ENCODE peak calls at places on chromosomes 5 and 9, in six cellular contexts. Z is neural progenitor cell, E is gastrocnemius medialis, L is lower lobe of right lung, R is colonic mucosa, F is endodermal cell. V is an unnamed sample.

GRCh38 chr9:120360046-120360445 is 219.9 kb downstream of the CDK5RAP2 start:
- DNase-seq in Z (no peak), E (no peak), L (no peak), R (no peak), F (no peak), V (no peak)

GRCh38 chr5:82159014-82159413 is 119.1 kb downstream of the RPS23 start:
- DNase-seq in Z (no peak), E (no peak), L (no peak), R (no peak), F (no peak), V (no peak)

GRCh38 chr5:156475182-156475830 is 148.3 kb downstream of the SGCD start:
- DNase-seq in Z (no peak), E (no peak), L (no peak), R (no peak), F (no peak), V (no peak)

GRCh38 chr5:36985387-36985786 is 108.8 kb downstream of the NIPBL start:
- DNase-seq in Z (no peak), E (no peak), L (no peak), R (no peak), F (no peak), V (no peak)

GRCh38 chr5:76084496-76085285 is 1.5 kb downstream of the SV2C start:
- DNase-seq in Z (peak; percentile 76), E (no peak), L (no peak), R (no peak), F (peak; percentile 80), V (no peak)

GRCh38 chr5:14399054-14399657 is 182.4 kb upstream of the OTULINL start:
- DNase-seq in Z (peak; percentile 62), E (no peak), L (no peak), R (peak; percentile 39), F (no peak), V (no peak)

GRCh38 chr5:77418162-77418561 is 74.0 kb downstream of the WDR41 start:
- DNase-seq in Z (no peak), E (no peak), L (no peak), R (no peak), F (no peak), V (peak; percentile 78)

GRCh38 chr5:3400659-3401058 is 195.0 kb upstream of the IRX1 start:
- DNase-seq in Z (no peak), E (no peak), L (no peak), R (no peak), F (no peak), V (no peak)

GRCh38 chr5:42889311-42889933 is 77.7 kb upstream of the SELENOP start:
- DNase-seq in Z (peak; percentile 81), E (peak; percentile 69), L (peak; percentile 63), R (peak; percentile 91), F (peak; percentile 93), V (no peak)

GRCh38 chr9:85224729-85225128 is 517.0 kb downstream of the AGTPBP1 start:
- DNase-seq in Z (no peak), E (no peak), L (no peak), R (no peak), F (no peak), V (no peak)

GRCh38 chr9:131707677-131708612 is 31.9 kb downstream of the RAPGEF1 start:
- DNase-seq in Z (no peak), E (peak; percentile 76), L (peak; percentile 78), R (no peak), F (no peak), V (no peak)

GRCh38 chr9:126957687-126958053 is 43.1 kb downstream of the RALGPS1 start:
- DNase-seq in Z (no peak), E (peak; percentile 34), L (no peak), R (no peak), F (no peak), V (no peak)

GRCh38 chr5:74579215-74579614 is 61.3 kb downstream of the ENC1 start:
- DNase-seq in Z (no peak), E (no peak), L (no peak), R (no peak), F (peak; percentile 19), V (no peak)

GRCh38 chr9:132239518-132239917 is 77.7 kb downstream of the NTNG2 start:
- DNase-seq in Z (no peak), E (no peak), L (peak; percentile 44), R (no peak), F (peak; percentile 34), V (no peak)

GRCh38 chr5:168295574-168296201 is 4.2 kb downstream of the WWC1 start:
- DNase-seq in Z (peak; percentile 89), E (no peak), L (peak; percentile 58), R (no peak), F (peak; percentile 93), V (no peak)

GRCh38 chr5:139634028-139634325 is 14.2 kb upstream of the CXXC5 start:
- DNase-seq in Z (no peak), E (no peak), L (no peak), R (no peak), F (no peak), V (no peak)

GRCh38 chr5:135315394-135315793 is 83.6 kb downstream of the MACROH2A1 start:
- DNase-seq in Z (no peak), E (no peak), L (no peak), R (no peak), F (peak; percentile 22), V (no peak)

GRCh38 chr5:122611401-122611800 is 163.5 kb upstream of the SNX2 start:
- DNase-seq in Z (no peak), E (no peak), L (no peak), R (no peak), F (no peak), V (no peak)

GRCh38 chr5:96146675-96147074 is 185.0 kb upstream of the ELL2 start:
- DNase-seq in Z (no peak), E (no peak), L (no peak), R (no peak), F (no peak), V (peak; percentile 67)
- H3K4me1 ChIP-seq in Z (peaks cover 7% of the 10 kb centered on the region), E (no peaks in the 10 kb centered on the region), L (no peaks in the 10 kb centered on the region), R (peaks cover 13% of the 10 kb centered on the region), F (peaks cover 22% of the 10 kb centered on the region), V (no peaks in the 10 kb centered on the region)

GRCh38 chr9:89482056-89482784 is 15.7 kb downstream of the SEMA4D start:
- DNase-seq in Z (no peak), E (peak; percentile 43), L (no peak), R (no peak), F (no peak), V (no peak)

GRCh38 chr9:89484475-89485404 is 13.2 kb downstream of the SEMA4D start:
- DNase-seq in Z (no peak), E (no peak), L (no peak), R (no peak), F (no peak), V (no peak)

GRCh38 chr9:89482950-89483349 is 15.0 kb downstream of the SEMA4D start:
- DNase-seq in Z (no peak), E (peak; percentile 91), L (no peak), R (no peak), F (no peak), V (no peak)

GRCh38 chr9:89481161-89481915 is 16.6 kb downstream of the SEMA4D start:
- DNase-seq in Z (no peak), E (no peak), L (no peak), R (no peak), F (no peak), V (no peak)

GRCh38 chr9:89483592-89484474 is 14.1 kb downstream of the SEMA4D start:
- DNase-seq in Z (no peak), E (peak; percentile 43), L (peak; percentile 60), R (no peak), F (no peak), V (no peak)
- H3K4me1 ChIP-seq in Z (peaks cover 18% of the 10 kb centered on the region), E (peaks cover 71% of the 10 kb centered on the region), L (no peaks in the 10 kb centered on the region), R (no peaks in the 10 kb centered on the region), F (no peaks in the 10 kb centered on the region), V (no peaks in the 10 kb centered on the region)

DNA sequence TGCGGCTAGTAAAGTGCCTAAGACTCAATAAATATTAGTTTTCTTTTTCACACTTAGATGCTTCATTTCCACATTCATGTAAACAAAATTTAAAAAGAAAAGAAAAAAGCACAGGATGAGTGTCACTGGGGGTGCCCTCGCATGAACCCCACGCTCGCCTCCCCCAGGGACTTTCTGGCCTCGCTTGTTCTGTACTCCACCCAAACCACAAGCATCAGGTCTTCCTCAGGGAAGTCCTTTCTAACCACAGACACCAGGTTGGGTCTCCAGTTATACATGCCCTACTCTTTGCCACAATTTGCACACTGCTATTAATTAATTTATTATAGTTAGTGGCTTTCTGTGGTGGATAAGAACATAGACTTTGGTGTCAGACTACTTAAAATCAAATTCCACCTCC is 92.4 kb downstream of the RORB start:
- DNase-seq in Z (no peak), E (no peak), L (no peak), R (no peak), F (no peak), V (no peak)
- H3K4me1 ChIP-seq in Z (no peaks in the 10 kb centered on the region), E (no peaks in the 10 kb centered on the region), L (no peaks in the 10 kb centered on the region), R (no peaks in the 10 kb centered on the region), F (no peaks in the 10 kb centered on the region), V (no peaks in the 10 kb centered on the region)

GRCh38 chr5:98105651-98106050 is 667.8 kb upstream of the RGMB start:
- DNase-seq in Z (no peak), E (no peak), L (no peak), R (no peak), F (no peak), V (no peak)
- H3K4me1 ChIP-seq in Z (no peaks in the 10 kb centered on the region), E (no peaks in the 10 kb centered on the region), L (no peaks in the 10 kb centered on the region), R (no peaks in the 10 kb centered on the region), F (no peaks in the 10 kb centered on the region), V (no peaks in the 10 kb centered on the region)

DNA sequence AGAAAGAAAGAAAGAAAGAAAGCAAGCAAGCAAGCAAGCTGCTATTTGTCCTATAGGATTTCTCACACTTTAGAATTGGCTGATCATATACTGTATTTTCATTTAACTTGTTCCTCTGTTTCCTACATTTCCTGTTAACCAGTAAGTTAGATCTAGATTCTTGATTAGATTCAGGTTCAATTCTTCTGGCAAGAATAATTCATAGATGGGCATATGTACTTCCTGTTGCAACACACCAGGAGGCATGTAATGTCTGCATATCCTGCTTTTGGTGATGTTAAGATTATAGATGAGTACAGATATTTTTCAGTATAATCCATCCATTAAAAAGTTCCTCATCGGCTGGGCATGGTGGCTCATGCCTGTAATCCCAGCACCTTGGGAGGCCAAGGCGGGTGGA is 10.8 kb upstream of the KIF27 start:
- DNase-seq in Z (no peak), E (no peak), L (no peak), R (no peak), F (no peak), V (no peak)
- H3K4me1 ChIP-seq in Z (peaks cover 23% of the 10 kb centered on the region), E (peaks cover 27% of the 10 kb centered on the region), L (peaks cover 18% of the 10 kb centered on the region), R (no peaks in the 10 kb centered on the region), F (no peaks in the 10 kb centered on the region), V (no peaks in the 10 kb centered on the region)

DNA sequence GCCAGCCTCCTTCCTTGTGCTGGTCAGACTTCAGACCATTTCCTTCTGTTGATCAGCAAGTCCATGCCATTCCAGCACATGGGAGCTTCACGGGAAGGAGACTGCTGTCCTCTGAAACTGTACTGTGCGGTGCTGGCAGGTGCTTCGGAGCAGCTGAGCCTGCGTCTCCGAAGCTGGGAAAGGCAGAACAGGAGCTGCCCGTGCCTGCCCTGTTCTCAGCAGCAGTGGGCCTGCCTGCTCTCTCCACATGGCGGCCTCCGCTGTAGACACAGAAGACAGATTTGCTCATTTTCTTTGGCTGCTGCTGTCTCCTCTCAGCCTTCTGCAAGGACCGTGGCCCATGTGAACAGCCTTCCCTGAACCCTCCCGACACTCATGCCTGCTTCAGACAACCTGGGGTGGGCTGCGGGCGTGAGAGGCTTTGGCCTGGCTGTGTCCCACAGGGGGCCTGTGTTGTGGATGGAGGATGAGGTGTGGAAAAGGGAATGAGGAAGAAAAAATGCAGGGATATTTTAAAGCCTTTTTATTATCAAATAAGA is 43.1 kb downstream of the HABP4 start:
- DNase-seq in Z (no peak), E (no peak), L (no peak), R (no peak), F (no peak), V (no peak)
- H3K4me1 ChIP-seq in Z (peaks cover 5% of the 10 kb centered on the region), E (no peaks in the 10 kb centered on the region), L (peaks cover 15% of the 10 kb centered on the region), R (no peaks in the 10 kb centered on the region), F (no peaks in the 10 kb centered on the region), V (no peaks in the 10 kb centered on the region)

V was measured in ascending aorta.